ENCODE peak calls at places on chromosomes 7 and 10, in nine cellular contexts. E, S, X, I, C, Y, F, U and R are unnamed samples.

GRCh38 chr10:14822879-14823755 is 14.7 kb downstream of the CDNF start:
- DNase-seq in E (no peak), S (peak; percentile 12), X (no peak), I (peak; percentile 49), C (peak; percentile 54), Y (peak; percentile 61), F (peak; percentile 50), U (no peak), R (no peak)

GRCh38 chr10:15808204-15808797 is 52.0 kb downstream of the MINDY3 start:
- DNase-seq in E (no peak), S (no peak), X (no peak), I (no peak), C (no peak), Y (no peak), F (no peak), U (no peak), R (no peak)

GRCh38 chr7:75565129-75565528 is 73.0 kb downstream of the SPDYE5 start:
- DNase-seq in E (peak; percentile 19), S (peak; percentile 88), X (no peak), I (peak; percentile 96), C (peak; percentile 86), Y (no peak), F (no peak), U (no peak), R (no peak)

GRCh38 chr7:50142421-50143113 is 49.5 kb upstream of the ZPBP start:
- DNase-seq in E (no peak), S (no peak), X (no peak), I (peak; percentile 37), C (peak; percentile 42), Y (peak; percentile 39), F (no peak), U (no peak), R (no peak)

GRCh38 chr10:6119423-6119822 is 30.6 kb downstream of the RBM17 start:
- DNase-seq in E (no peak), S (no peak), X (no peak), I (peak; percentile 57), C (no peak), Y (no peak), F (no peak), U (no peak), R (no peak)

GRCh38 chr10:86922553-86922961 is 34.9 kb downstream of the MMRN2 start:
- DNase-seq in E (no peak), S (no peak), X (no peak), I (no peak), C (no peak), Y (no peak), F (no peak), U (no peak), R (no peak)

GRCh38 chr10:110833941-110834621 is 37.6 kb upstream of the PDCD4 start:
- DNase-seq in E (peak; percentile 71), S (no peak), X (no peak), I (no peak), C (no peak), Y (no peak), F (no peak), U (no peak), R (no peak)

GRCh38 chr10:62853710-62854109 is 37.5 kb upstream of the EGR2 start:
- DNase-seq in E (no peak), S (no peak), X (no peak), I (no peak), C (peak; percentile 47), Y (no peak), F (no peak), U (no peak), R (no peak)

GRCh38 chr10:132209978-132210530 is 23.3 kb downstream of the DPYSL4 start:
- DNase-seq in E (no peak), S (no peak), X (no peak), I (no peak), C (no peak), Y (no peak), F (no peak), U (no peak), R (no peak)

GRCh38 chr10:3681642-3682554 is 103.1 kb downstream of the KLF6 start:
- DNase-seq in E (peak; percentile 29), S (no peak), X (no peak), I (no peak), C (no peak), Y (no peak), F (no peak), U (no peak), R (peak; percentile 42)

GRCh38 chr10:32980558-32981468 is 22.8 kb upstream of the ITGB1 start:
- DNase-seq in E (peak; percentile 92), S (peak; percentile 100), X (peak; percentile 73), I (peak; percentile 100), C (peak; percentile 100), Y (peak; percentile 89), F (peak; percentile 59), U (peak; percentile 56), R (peak; percentile 85)

GRCh38 chr7:29805031-29805430 is 1.3 kb upstream of the WIPF3 start:
- DNase-seq in E (no peak), S (no peak), X (no peak), I (peak; percentile 7), C (no peak), Y (no peak), F (no peak), U (no peak), R (no peak)

GRCh38 chr10:73218466-73219191 is 28.4 kb downstream of the DNAJC9 start:
- DNase-seq in E (no peak), S (no peak), X (no peak), I (peak; percentile 39), C (peak; percentile 39), Y (peak; percentile 14), F (peak; percentile 16), U (no peak), R (no peak)

GRCh38 chr10:109432281-109432680 is 491.0 kb downstream of the XPNPEP1 start:
- DNase-seq in E (no peak), S (no peak), X (no peak), I (no peak), C (no peak), Y (no peak), F (no peak), U (no peak), R (no peak)

GRCh38 chr7:46933596-46933995 is 648.3 kb downstream of the TNS3 start:
- DNase-seq in E (no peak), S (peak; percentile 11), X (no peak), I (peak; percentile 38), C (peak; percentile 34), Y (no peak), F (no peak), U (no peak), R (no peak)

GRCh38 chr10:14688606-14689005 is 86.1 kb downstream of the FAM107B start:
- DNase-seq in E (no peak), S (no peak), X (peak; percentile 1), I (no peak), C (peak; percentile 88), Y (no peak), F (no peak), U (no peak), R (no peak)

GRCh38 chr7:152617056-152617455 is 58.9 kb downstream of the XRCC2 start:
- DNase-seq in E (no peak), S (no peak), X (no peak), I (no peak), C (no peak), Y (no peak), F (no peak), U (no peak), R (no peak)

GRCh38 chr10:121362026-121362425 is 236.2 kb downstream of the FGFR2 start:
- DNase-seq in E (no peak), S (no peak), X (no peak), I (peak; percentile 30), C (no peak), Y (no peak), F (no peak), U (no peak), R (no peak)

GRCh38 chr7:74584160-74584954 is 73.2 kb upstream of the GTF2I start:
- DNase-seq in E (no peak), S (no peak), X (no peak), I (no peak), C (no peak), Y (no peak), F (no peak), U (no peak), R (peak; percentile 50)

GRCh38 chr10:103490986-103491314 is 2.6 kb upstream of the NEURL1 start:
- DNase-seq in E (no peak), S (no peak), X (no peak), I (no peak), C (no peak), Y (no peak), F (no peak), U (no peak), R (no peak)

GRCh38 chr7:100155553-100156317 is 2.8 kb downstream of the TRAPPC14 start:
- DNase-seq in E (no peak), S (no peak), X (no peak), I (no peak), C (no peak), Y (no peak), F (peak; percentile 31), U (no peak), R (no peak)

GRCh38 chr7:68963547-68963946 is 634.7 kb upstream of the AUTS2 start:
- DNase-seq in E (no peak), S (no peak), X (no peak), I (no peak), C (peak; percentile 70), Y (no peak), F (no peak), U (no peak), R (peak; percentile 43)

GRCh38 chr7:74003609-74004008 is 24.4 kb upstream of the ELN start:
- DNase-seq in E (no peak), S (no peak), X (no peak), I (no peak), C (no peak), Y (no peak), F (no peak), U (no peak), R (no peak)

GRCh38 chr7:2211926-2212325 is 20.8 kb downstream of the MAD1L1 start:
- DNase-seq in E (no peak), S (no peak), X (no peak), I (no peak), C (no peak), Y (no peak), F (no peak), U (no peak), R (no peak)

GRCh38 chr10:3814832-3815209 is 29.8 kb upstream of the KLF6 start:
- DNase-seq in E (no peak), S (no peak), X (no peak), I (no peak), C (no peak), Y (no peak), F (no peak), U (no peak), R (no peak)

GRCh38 chr10:43082087-43082486 is 5.2 kb downstream of the RET start:
- DNase-seq in E (no peak), S (no peak), X (peak; percentile 74), I (no peak), C (no peak), Y (no peak), F (no peak), U (no peak), R (no peak)